ENCODE peak calls at places on chromosomes 6 and 20, in seven cellular contexts. R is T1000; E is stimulated activated CD8-positive, alpha-beta memory T cell treated with anti-CD3 and anti-CD28 coated beads, Interleukin-12 subunit alpha, Interleukin-12 subunit beta, amount 100 ng/mL, for 1 hour; K is T follicular helper cell; O is HTR-8/SVneo; F is GM13977; T is activated CD8-positive, alpha-beta T cell treated with anti-CD3 and anti-CD28 coated beads for 36 hours. H is an unnamed sample.

GRCh38 chr6:39428152-39428551 is 105.7 kb upstream of the KCNK16 start:
- DNase-seq in R (no peak), E (no peak), K (no peak), O (no peak), F (no peak), T (no peak), H (no peak)

GRCh38 chr6:39861663-39862062 is 69.5 kb downstream of the DAAM2 start:
- DNase-seq in R (no peak), E (no peak), K (no peak), O (no peak), F (no peak), T (no peak), H (no peak)

GRCh38 chr6:26064619-26065257 is 22.5 kb upstream of the HFE start:
- DNase-seq in R (no peak), E (no peak), K (no peak), O (peak), F (no peak), T (peak), H (peak)

GRCh38 chr20:5544175-5544574 is 206.0 kb upstream of the SHLD1 start:
- DNase-seq in R (no peak), E (no peak), K (no peak), O (no peak), F (no peak), T (no peak), H (no peak)

GRCh38 chr6:98832282-98833100 is 1.9 kb upstream of the POU3F2 start:
- DNase-seq in R (peak), E (no peak), K (no peak), O (no peak), F (peak), T (no peak), H (no peak)

GRCh38 chr20:10090588-10091166 is 55.9 kb downstream of the ANKEF1 start:
- DNase-seq in R (no peak), E (no peak), K (peak), O (peak), F (peak), T (peak), H (no peak)

GRCh38 chr6:80331522-80331921 is 225.1 kb downstream of the BCKDHB start:
- DNase-seq in R (no peak), E (no peak), K (no peak), O (no peak), F (no peak), T (no peak), H (no peak)

GRCh38 chr20:16387661-16388060 is 185.6 kb downstream of the KIF16B start:
- DNase-seq in R (no peak), E (no peak), K (no peak), O (no peak), F (no peak), T (no peak), H (no peak)

GRCh38 chr6:12383448-12383847 is 93.3 kb downstream of the EDN1 start:
- DNase-seq in R (no peak), E (no peak), K (no peak), O (no peak), F (peak), T (no peak), H (no peak)

GRCh38 chr6:91704531-91704930 is 1117.7 kb upstream of the MAP3K7 start:
- DNase-seq in R (no peak), E (no peak), K (no peak), O (no peak), F (no peak), T (no peak), H (no peak)

GRCh38 chr20:19710336-19710721 is 47.7 kb upstream of the RIN2 start:
- DNase-seq in R (no peak), E (no peak), K (no peak), O (no peak), F (no peak), T (no peak), H (no peak)